ENCODE peak calls at places on chromosomes 2 and 18, in four cellular contexts. One of them, this sample, is unnamed.

GRCh38 chr18:12782521-12782920 is 79.7 kb downstream of the PSMG2 start:
- DNase-seq in choroid plexus epithelial cell: no peak
- DNase-seq in heart left ventricle: no peak
- DNase-seq in SK-N-SH: no peak
- DNase-seq in this sample: no peak

GRCh38 chr18:43159091-43159490 is 43.6 kb upstream of the RIT2 start:
- DNase-seq in SK-N-SH: no peak
- DNase-seq in choroid plexus epithelial cell: peak
- DNase-seq in heart left ventricle: no peak
- DNase-seq in this sample: no peak

GRCh38 chr18:3246636-3247242 is 862 bp upstream of the MYL12A start:
- DNase-seq in heart left ventricle: no peak
- DNase-seq in choroid plexus epithelial cell: no peak
- DNase-seq in SK-N-SH: no peak
- DNase-seq in this sample: no peak

GRCh38 chr2:133264951-133265949 is 303.0 kb downstream of the NCKAP5 start:
- DNase-seq in SK-N-SH: peak
- DNase-seq in choroid plexus epithelial cell: no peak
- DNase-seq in heart left ventricle: peak
- DNase-seq in this sample: no peak

GRCh38 chr2:119438128-119438656 is 6.5 kb downstream of the TMEM37 start:
- DNase-seq in choroid plexus epithelial cell: no peak
- DNase-seq in SK-N-SH: no peak
- DNase-seq in heart left ventricle: no peak
- DNase-seq in this sample: no peak

GRCh38 chr2:3639015-3639630 is 18.9 kb upstream of the ALLC start:
- DNase-seq in choroid plexus epithelial cell: no peak
- DNase-seq in SK-N-SH: no peak
- DNase-seq in heart left ventricle: no peak
- DNase-seq in this sample: no peak

GRCh38 chr2:137231616-137232015 is 466.3 kb downstream of the THSD7B start:
- DNase-seq in SK-N-SH: no peak
- DNase-seq in choroid plexus epithelial cell: no peak
- DNase-seq in heart left ventricle: no peak
- DNase-seq in this sample: no peak

GRCh38 chr2:8133331-8133730 is 548.5 kb upstream of the ID2 start:
- DNase-seq in SK-N-SH: no peak
- DNase-seq in choroid plexus epithelial cell: no peak
- DNase-seq in heart left ventricle: no peak
- DNase-seq in this sample: no peak

GRCh38 chr2:85273732-85274731 is 53.8 kb downstream of the TGOLN2 start:
- DNase-seq in choroid plexus epithelial cell: peak
- DNase-seq in heart left ventricle: peak
- DNase-seq in SK-N-SH: peak
- DNase-seq in this sample: no peak

GRCh38 chr18:12862467-12862866 is 21.6 kb downstream of the PTPN2 start:
- DNase-seq in heart left ventricle: no peak
- DNase-seq in SK-N-SH: no peak
- DNase-seq in choroid plexus epithelial cell: no peak
- DNase-seq in this sample: no peak

GRCh38 chr2:44277541-44277940 is 2.3 kb downstream of the SLC3A1 start:
- DNase-seq in SK-N-SH: no peak
- DNase-seq in heart left ventricle: no peak
- DNase-seq in choroid plexus epithelial cell: no peak
- DNase-seq in this sample: no peak

GRCh38 chr2:179588486-179589145 is 272.8 kb downstream of the ZNF385B start:
- DNase-seq in SK-N-SH: peak
- DNase-seq in choroid plexus epithelial cell: no peak
- DNase-seq in heart left ventricle: no peak
- DNase-seq in this sample: no peak

GRCh38 chr2:233331536-233331935 is 22.8 kb upstream of the DGKD start:
- DNase-seq in SK-N-SH: no peak
- DNase-seq in heart left ventricle: peak
- DNase-seq in choroid plexus epithelial cell: no peak
- DNase-seq in this sample: peak

GRCh38 chr2:9693138-9693520 is 62.3 kb upstream of the YWHAQ start:
- DNase-seq in choroid plexus epithelial cell: peak
- DNase-seq in heart left ventricle: peak
- DNase-seq in SK-N-SH: no peak
- DNase-seq in this sample: no peak

GRCh38 chr2:75729861-75730260 is 19.1 kb upstream of the GCFC2 start:
- DNase-seq in heart left ventricle: no peak
- DNase-seq in SK-N-SH: peak
- DNase-seq in choroid plexus epithelial cell: peak
- DNase-seq in this sample: no peak

GRCh38 chr2:170582747-170583463 is 132.2 kb upstream of the SP5 start:
- DNase-seq in SK-N-SH: no peak
- DNase-seq in choroid plexus epithelial cell: peak
- DNase-seq in heart left ventricle: no peak
- DNase-seq in this sample: no peak

DNA sequence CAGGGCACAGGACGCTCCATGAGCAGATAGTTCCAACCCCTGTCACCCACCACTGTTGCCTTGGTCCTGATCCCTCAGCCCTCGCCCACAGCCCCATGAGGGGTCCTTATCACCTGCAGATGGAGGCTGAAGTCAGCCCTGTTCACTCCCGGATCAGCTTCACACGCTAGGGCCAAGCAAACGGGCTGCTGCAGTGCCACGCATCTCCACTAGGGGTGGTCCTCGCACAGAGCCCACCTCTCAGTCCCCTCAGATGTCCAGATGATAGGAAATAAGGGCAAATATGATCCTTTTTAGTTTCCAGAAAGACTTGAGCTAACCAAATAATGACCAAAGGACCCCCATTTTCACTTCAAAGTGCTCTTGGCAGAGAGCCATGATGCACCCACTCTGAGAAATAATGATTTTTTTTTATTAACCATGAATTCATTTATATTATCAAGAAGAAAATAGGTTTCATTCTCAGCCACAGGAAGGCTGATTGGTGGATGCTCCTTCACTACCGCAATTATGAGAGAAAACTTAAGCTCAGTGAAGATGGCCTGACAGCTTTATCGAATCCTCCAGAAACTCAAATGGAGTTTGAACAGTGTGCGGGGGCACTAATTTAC is 71.9 kb upstream of the KLHL29 start:
- DNase-seq in heart left ventricle: no peak
- DNase-seq in choroid plexus epithelial cell: peak
- DNase-seq in SK-N-SH: peak
- DNase-seq in this sample: no peak
- TF ChIP-seq CTCF in heart left ventricle: peak
- TF ChIP-seq CTCF in choroid plexus epithelial cell: peak
- TF ChIP-seq CTCF in SK-N-SH: peak
- TF ChIP-seq CTCF in this sample: peak

GRCh38 chr2:37664190-37664751 is 7.2 kb downstream of the CDC42EP3 start:
- DNase-seq in SK-N-SH: no peak
- DNase-seq in heart left ventricle: no peak
- DNase-seq in choroid plexus epithelial cell: no peak
- DNase-seq in this sample: no peak

GRCh38 chr2:37665622-37666362 is 5.7 kb downstream of the CDC42EP3 start:
- DNase-seq in SK-N-SH: peak
- DNase-seq in heart left ventricle: no peak
- DNase-seq in choroid plexus epithelial cell: no peak
- DNase-seq in this sample: no peak

GRCh38 chr2:37666772-37667171 is 4.7 kb downstream of the CDC42EP3 start:
- DNase-seq in choroid plexus epithelial cell: no peak
- DNase-seq in SK-N-SH: no peak
- DNase-seq in heart left ventricle: no peak
- DNase-seq in this sample: no peak

GRCh38 chr2:37665038-37665437 is 6.4 kb downstream of the CDC42EP3 start:
- DNase-seq in heart left ventricle: no peak
- DNase-seq in choroid plexus epithelial cell: no peak
- DNase-seq in SK-N-SH: no peak
- DNase-seq in this sample: no peak

DNA sequence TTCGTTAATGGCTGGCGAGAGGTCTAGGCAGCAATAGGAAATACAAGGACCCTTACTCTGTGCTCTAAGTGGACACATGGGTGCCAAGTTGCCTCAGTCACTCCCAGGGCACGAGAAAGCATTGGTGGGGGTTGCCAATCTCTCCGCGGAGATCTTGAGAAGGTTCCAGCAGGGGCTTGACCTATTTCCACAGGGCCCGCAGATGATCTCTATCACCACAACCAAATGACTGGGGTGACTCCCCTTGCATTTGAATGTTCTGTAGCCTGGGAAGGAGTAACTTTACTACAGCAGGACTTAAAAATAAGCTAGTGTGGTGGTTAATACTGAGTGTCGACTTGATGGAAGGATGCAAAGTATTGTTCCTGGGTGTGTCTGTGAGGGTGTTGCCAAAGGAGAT is 8.1 kb downstream of the CDC42EP3 start:
- DNase-seq in SK-N-SH: no peak
- DNase-seq in heart left ventricle: no peak
- DNase-seq in choroid plexus epithelial cell: no peak
- DNase-seq in this sample: no peak
- H3K4me3 ChIP-seq in SK-N-SH: no peak
- H3K4me3 ChIP-seq in heart left ventricle: no peak
- H3K4me3 ChIP-seq in choroid plexus epithelial cell: no peak
- H3K4me3 ChIP-seq in this sample: no peak

GRCh38 chr2:26273501-26273900 is 28.8 kb downstream of the HADHB start:
- DNase-seq in choroid plexus epithelial cell: no peak
- DNase-seq in SK-N-SH: no peak
- DNase-seq in heart left ventricle: no peak
- DNase-seq in this sample: no peak

GRCh38 chr2:26274058-26274613 is 29.4 kb downstream of the HADHB start:
- DNase-seq in SK-N-SH: no peak
- DNase-seq in choroid plexus epithelial cell: peak
- DNase-seq in heart left ventricle: no peak
- DNase-seq in this sample: no peak

GRCh38 chr2:26269571-26270170 is 24.9 kb downstream of the HADHB start:
- DNase-seq in SK-N-SH: no peak
- DNase-seq in heart left ventricle: no peak
- DNase-seq in choroid plexus epithelial cell: no peak
- DNase-seq in this sample: no peak

GRCh38 chr2:26270363-26270762 is 25.6 kb downstream of the HADHB start:
- DNase-seq in SK-N-SH: no peak
- DNase-seq in choroid plexus epithelial cell: peak
- DNase-seq in heart left ventricle: no peak
- DNase-seq in this sample: no peak

DNA sequence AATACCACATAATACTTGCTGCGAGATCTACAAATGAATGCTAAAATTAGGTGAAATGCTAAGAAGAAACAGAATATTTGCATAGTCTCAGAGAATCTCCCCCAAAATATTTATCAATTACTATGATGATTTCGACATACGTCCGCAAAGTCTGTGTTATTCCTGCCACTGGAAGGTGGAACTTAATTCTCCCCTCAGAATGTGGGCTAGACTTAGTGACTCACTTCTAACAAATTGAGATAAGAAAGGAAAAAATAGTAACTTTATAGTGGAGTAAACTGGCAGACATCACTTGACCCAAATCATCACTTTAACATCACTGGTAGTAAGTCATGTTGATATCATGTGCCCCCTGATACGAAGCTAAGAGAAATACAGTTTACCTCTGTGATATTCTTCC is 23.4 kb downstream of the HADHB start:
- DNase-seq in heart left ventricle: no peak
- DNase-seq in choroid plexus epithelial cell: peak
- DNase-seq in SK-N-SH: no peak
- DNase-seq in this sample: no peak
- TF ChIP-seq CTCF in heart left ventricle: no peak
- TF ChIP-seq CTCF in choroid plexus epithelial cell: no peak
- TF ChIP-seq CTCF in SK-N-SH: no peak
- TF ChIP-seq CTCF in this sample: no peak

DNA sequence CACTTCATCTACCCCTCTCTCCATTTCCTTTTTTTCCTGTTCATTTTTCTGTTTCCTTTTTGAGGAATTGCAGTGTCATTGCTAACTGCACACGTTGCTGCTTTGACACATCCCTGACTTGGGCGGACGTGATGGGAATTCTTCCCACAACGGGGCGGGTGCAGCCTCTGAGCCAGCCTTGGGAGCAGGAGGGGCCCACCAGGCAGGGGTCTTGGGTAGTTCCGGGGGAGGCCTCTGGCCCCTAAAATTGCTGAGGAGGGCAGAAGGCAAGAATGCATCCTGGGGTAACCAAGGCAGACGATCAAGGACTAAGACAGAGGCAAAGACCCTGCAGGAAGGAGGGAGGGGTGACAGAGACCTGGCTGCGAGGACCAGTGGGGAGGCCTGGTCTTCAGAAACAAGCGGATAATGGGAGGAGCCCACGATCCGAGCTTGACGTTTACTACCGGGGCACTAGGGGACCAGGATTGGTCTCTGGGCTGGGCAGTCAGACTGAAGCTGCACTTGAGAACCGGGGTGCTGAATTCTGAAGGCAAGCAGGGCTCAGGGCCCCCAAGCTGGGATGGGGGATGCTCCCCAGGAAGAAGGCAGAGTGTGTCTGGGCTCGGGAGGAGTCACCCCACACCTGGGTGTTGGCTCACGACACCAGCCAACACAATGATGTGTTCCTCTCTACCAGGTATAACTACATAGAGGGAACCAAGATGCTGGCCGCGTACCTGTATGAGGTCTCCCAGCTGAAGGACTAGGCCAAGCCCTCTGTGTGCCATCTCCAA is 14.8 kb upstream of the CNDP1 start:
- DNase-seq in heart left ventricle: no peak
- DNase-seq in SK-N-SH: no peak
- DNase-seq in choroid plexus epithelial cell: no peak
- DNase-seq in this sample: no peak
- H3K4me3 ChIP-seq in heart left ventricle: no peak
- H3K4me3 ChIP-seq in SK-N-SH: no peak
- H3K4me3 ChIP-seq in choroid plexus epithelial cell: no peak
- H3K4me3 ChIP-seq in this sample: no peak

GRCh38 chr18:11570770-11571169 is 38.6 kb upstream of the SLC35G4 start:
- DNase-seq in SK-N-SH: no peak
- DNase-seq in choroid plexus epithelial cell: peak
- DNase-seq in heart left ventricle: no peak
- DNase-seq in this sample: no peak
- TF ChIP-seq CTCF in SK-N-SH: peak
- TF ChIP-seq CTCF in choroid plexus epithelial cell: peak
- TF ChIP-seq CTCF in heart left ventricle: peak
- TF ChIP-seq CTCF in this sample: no peak

This sample was measured in CD8-positive, alpha-beta T cell.